ENCODE peak calls at places on chromosomes 3 and 15, in five cellular contexts. One of them, this sample, is unnamed.

GRCh38 chr15:83709813-83710212 is 55.9 kb downstream of the ADAMTSL3 start:
- DNase-seq in dorsolateral prefrontal cortex: no peak
- DNase-seq in fibroblast of villous mesenchyme: no peak
- DNase-seq in fibroblast of mammary gland: no peak
- DNase-seq in brain microvascular endothelial cell: no peak
- DNase-seq in this sample: no peak

GRCh38 chr15:63073497-63074172 is 31.1 kb downstream of the TPM1 start:
- DNase-seq in fibroblast of mammary gland: no peak
- DNase-seq in brain microvascular endothelial cell: peak; percentile 51
- DNase-seq in dorsolateral prefrontal cortex: no peak
- DNase-seq in fibroblast of villous mesenchyme: peak; percentile 39
- DNase-seq in this sample: no peak

GRCh38 chr3:167305340-167305739 is 74.8 kb downstream of the ZBBX start:
- DNase-seq in fibroblast of villous mesenchyme: no peak
- DNase-seq in brain microvascular endothelial cell: no peak
- DNase-seq in fibroblast of mammary gland: peak; percentile 3
- DNase-seq in dorsolateral prefrontal cortex: no peak
- DNase-seq in this sample: no peak

GRCh38 chr3:104952587-104952986 is 414.1 kb upstream of the ALCAM start:
- DNase-seq in brain microvascular endothelial cell: peak; percentile 85
- DNase-seq in dorsolateral prefrontal cortex: no peak
- DNase-seq in fibroblast of villous mesenchyme: peak; percentile 64
- DNase-seq in fibroblast of mammary gland: peak; percentile 89
- DNase-seq in this sample: peak; percentile 69

GRCh38 chr15:73190189-73190601 is 137.9 kb downstream of the NEO1 start:
- DNase-seq in fibroblast of villous mesenchyme: peak; percentile 61
- DNase-seq in fibroblast of mammary gland: peak; percentile 44
- DNase-seq in brain microvascular endothelial cell: no peak
- DNase-seq in dorsolateral prefrontal cortex: no peak
- DNase-seq in this sample: peak; percentile 65

GRCh38 chr3:120693439-120694172 is 11.6 kb upstream of the HGD start:
- DNase-seq in dorsolateral prefrontal cortex: no peak
- DNase-seq in fibroblast of mammary gland: peak; percentile 47
- DNase-seq in fibroblast of villous mesenchyme: peak; percentile 80
- DNase-seq in brain microvascular endothelial cell: no peak
- DNase-seq in this sample: peak; percentile 79

GRCh38 chr3:25895443-25895842 is 105.6 kb downstream of the OXSM start:
- DNase-seq in brain microvascular endothelial cell: peak; percentile 15
- DNase-seq in fibroblast of mammary gland: peak; percentile 47
- DNase-seq in dorsolateral prefrontal cortex: no peak
- DNase-seq in fibroblast of villous mesenchyme: no peak
- DNase-seq in this sample: peak; percentile 4

GRCh38 chr15:25464784-25465183 is 26.0 kb upstream of the UBE3A start:
- DNase-seq in fibroblast of mammary gland: no peak
- DNase-seq in brain microvascular endothelial cell: no peak
- DNase-seq in fibroblast of villous mesenchyme: no peak
- DNase-seq in dorsolateral prefrontal cortex: no peak
- DNase-seq in this sample: no peak

GRCh38 chr15:90221251-90221900 is 12.4 kb downstream of the CIB1 start:
- DNase-seq in fibroblast of villous mesenchyme: peak; percentile 89
- DNase-seq in brain microvascular endothelial cell: peak; percentile 71
- DNase-seq in fibroblast of mammary gland: peak; percentile 92
- DNase-seq in dorsolateral prefrontal cortex: peak; percentile 81
- DNase-seq in this sample: peak; percentile 93

GRCh38 chr15:94582368-94582767 is 351.0 kb downstream of the MCTP2 start:
- DNase-seq in fibroblast of mammary gland: no peak
- DNase-seq in fibroblast of villous mesenchyme: peak; percentile 3
- DNase-seq in brain microvascular endothelial cell: no peak
- DNase-seq in dorsolateral prefrontal cortex: no peak
- DNase-seq in this sample: peak; percentile 25

GRCh38 chr3:150094150-150094932 is 123.6 kb upstream of the PFN2 start:
- DNase-seq in fibroblast of mammary gland: peak; percentile 63
- DNase-seq in brain microvascular endothelial cell: peak; percentile 48
- DNase-seq in fibroblast of villous mesenchyme: peak; percentile 34
- DNase-seq in dorsolateral prefrontal cortex: no peak
- DNase-seq in this sample: no peak

GRCh38 chr15:95620934-95621579 is 709.4 kb upstream of the NR2F2 start:
- DNase-seq in fibroblast of mammary gland: peak; percentile 65
- DNase-seq in fibroblast of villous mesenchyme: peak; percentile 82
- DNase-seq in brain microvascular endothelial cell: no peak
- DNase-seq in dorsolateral prefrontal cortex: no peak
- DNase-seq in this sample: peak; percentile 72

GRCh38 chr3:127409421-127410136 is 121.7 kb upstream of the PRR20G start:
- DNase-seq in brain microvascular endothelial cell: no peak
- DNase-seq in fibroblast of mammary gland: no peak
- DNase-seq in fibroblast of villous mesenchyme: no peak
- DNase-seq in dorsolateral prefrontal cortex: peak; percentile 2
- DNase-seq in this sample: no peak

GRCh38 chr3:95172144-95172543 is 1109.3 kb downstream of the NSUN3 start:
- DNase-seq in fibroblast of villous mesenchyme: no peak
- DNase-seq in brain microvascular endothelial cell: no peak
- DNase-seq in dorsolateral prefrontal cortex: no peak
- DNase-seq in fibroblast of mammary gland: no peak
- DNase-seq in this sample: no peak

GRCh38 chr3:20773320-20773984 is 587.4 kb upstream of the SGO1 start:
- DNase-seq in brain microvascular endothelial cell: no peak
- DNase-seq in dorsolateral prefrontal cortex: no peak
- DNase-seq in fibroblast of villous mesenchyme: no peak
- DNase-seq in fibroblast of mammary gland: no peak
- DNase-seq in this sample: no peak

GRCh38 chr3:142088522-142088921 is 60.8 kb downstream of the TFDP2 start:
- DNase-seq in fibroblast of mammary gland: peak; percentile 11
- DNase-seq in brain microvascular endothelial cell: no peak
- DNase-seq in dorsolateral prefrontal cortex: no peak
- DNase-seq in fibroblast of villous mesenchyme: no peak
- DNase-seq in this sample: peak; percentile 36

GRCh38 chr3:178833696-178834095 is 237.9 kb downstream of the ZMAT3 start:
- DNase-seq in brain microvascular endothelial cell: no peak
- DNase-seq in fibroblast of mammary gland: no peak
- DNase-seq in fibroblast of villous mesenchyme: no peak
- DNase-seq in dorsolateral prefrontal cortex: no peak
- DNase-seq in this sample: no peak

GRCh38 chr3:15858547-15859506 is 61.0 kb upstream of the ANKRD28 start:
- DNase-seq in fibroblast of villous mesenchyme: peak; percentile 6
- DNase-seq in dorsolateral prefrontal cortex: no peak
- DNase-seq in brain microvascular endothelial cell: no peak
- DNase-seq in fibroblast of mammary gland: peak; percentile 7
- DNase-seq in this sample: no peak

GRCh38 chr15:71218272-71218805 is 103.1 kb downstream of the THSD4 start:
- DNase-seq in dorsolateral prefrontal cortex: no peak
- DNase-seq in fibroblast of mammary gland: no peak
- DNase-seq in fibroblast of villous mesenchyme: no peak
- DNase-seq in brain microvascular endothelial cell: no peak
- DNase-seq in this sample: no peak

GRCh38 chr15:34708422-34708821 is 46.4 kb downstream of the GJD2 start:
- DNase-seq in fibroblast of villous mesenchyme: peak; percentile 65
- DNase-seq in dorsolateral prefrontal cortex: peak; percentile 39
- DNase-seq in brain microvascular endothelial cell: peak; percentile 20
- DNase-seq in fibroblast of mammary gland: peak; percentile 68
- DNase-seq in this sample: peak; percentile 65

GRCh38 chr3:54982807-54983206 is 54.9 kb upstream of the LRTM1 start:
- DNase-seq in dorsolateral prefrontal cortex: no peak
- DNase-seq in fibroblast of mammary gland: no peak
- DNase-seq in brain microvascular endothelial cell: no peak
- DNase-seq in fibroblast of villous mesenchyme: no peak
- DNase-seq in this sample: no peak

GRCh38 chr3:9690451-9691450 is 12.9 kb upstream of the CPNE9 start:
- DNase-seq in fibroblast of villous mesenchyme: peak; percentile 34
- DNase-seq in fibroblast of mammary gland: no peak
- DNase-seq in brain microvascular endothelial cell: peak; percentile 46
- DNase-seq in dorsolateral prefrontal cortex: no peak
- DNase-seq in this sample: peak; percentile 50

GRCh38 chr3:9692416-9692815 is 11.2 kb upstream of the CPNE9 start:
- DNase-seq in fibroblast of mammary gland: no peak
- DNase-seq in dorsolateral prefrontal cortex: no peak
- DNase-seq in brain microvascular endothelial cell: no peak
- DNase-seq in fibroblast of villous mesenchyme: no peak
- DNase-seq in this sample: no peak

GRCh38 chr3:9688961-9689360 is 14.7 kb upstream of the CPNE9 start:
- DNase-seq in fibroblast of villous mesenchyme: no peak
- DNase-seq in dorsolateral prefrontal cortex: no peak
- DNase-seq in brain microvascular endothelial cell: no peak
- DNase-seq in fibroblast of mammary gland: no peak
- DNase-seq in this sample: no peak

GRCh38 chr3:9689757-9690156 is 13.9 kb upstream of the CPNE9 start:
- DNase-seq in fibroblast of mammary gland: no peak
- DNase-seq in brain microvascular endothelial cell: no peak
- DNase-seq in fibroblast of villous mesenchyme: no peak
- DNase-seq in dorsolateral prefrontal cortex: no peak
- DNase-seq in this sample: no peak

GRCh38 chr3:9691636-9692035 is 12.0 kb upstream of the CPNE9 start:
- DNase-seq in fibroblast of villous mesenchyme: no peak
- DNase-seq in brain microvascular endothelial cell: no peak
- DNase-seq in dorsolateral prefrontal cortex: no peak
- DNase-seq in fibroblast of mammary gland: no peak
- DNase-seq in this sample: no peak
- H3K4me3 ChIP-seq in fibroblast of villous mesenchyme: no peak overlapping the region
- H3K4me3 ChIP-seq in brain microvascular endothelial cell: no peak overlapping the region
- H3K4me3 ChIP-seq in dorsolateral prefrontal cortex: no peak overlapping the region
- H3K4me3 ChIP-seq in fibroblast of mammary gland: no peak overlapping the region
- H3K4me3 ChIP-seq in this sample: no peak overlapping the region

GRCh38 chr3:72665701-72666443 is 182.4 kb downstream of the SHQ1 start:
- DNase-seq in fibroblast of villous mesenchyme: peak; percentile 38
- DNase-seq in fibroblast of mammary gland: peak; percentile 32
- DNase-seq in dorsolateral prefrontal cortex: no peak
- DNase-seq in brain microvascular endothelial cell: peak; percentile 41
- DNase-seq in this sample: peak; percentile 39
- TF ChIP-seq CTCF in fibroblast of villous mesenchyme: peak; percentile 65
- TF ChIP-seq CTCF in fibroblast of mammary gland: peak; percentile 51
- TF ChIP-seq CTCF in dorsolateral prefrontal cortex: peak; percentile 62
- TF ChIP-seq CTCF in brain microvascular endothelial cell: peak; percentile 69
- TF ChIP-seq CTCF in this sample: peak; percentile 49

DNA sequence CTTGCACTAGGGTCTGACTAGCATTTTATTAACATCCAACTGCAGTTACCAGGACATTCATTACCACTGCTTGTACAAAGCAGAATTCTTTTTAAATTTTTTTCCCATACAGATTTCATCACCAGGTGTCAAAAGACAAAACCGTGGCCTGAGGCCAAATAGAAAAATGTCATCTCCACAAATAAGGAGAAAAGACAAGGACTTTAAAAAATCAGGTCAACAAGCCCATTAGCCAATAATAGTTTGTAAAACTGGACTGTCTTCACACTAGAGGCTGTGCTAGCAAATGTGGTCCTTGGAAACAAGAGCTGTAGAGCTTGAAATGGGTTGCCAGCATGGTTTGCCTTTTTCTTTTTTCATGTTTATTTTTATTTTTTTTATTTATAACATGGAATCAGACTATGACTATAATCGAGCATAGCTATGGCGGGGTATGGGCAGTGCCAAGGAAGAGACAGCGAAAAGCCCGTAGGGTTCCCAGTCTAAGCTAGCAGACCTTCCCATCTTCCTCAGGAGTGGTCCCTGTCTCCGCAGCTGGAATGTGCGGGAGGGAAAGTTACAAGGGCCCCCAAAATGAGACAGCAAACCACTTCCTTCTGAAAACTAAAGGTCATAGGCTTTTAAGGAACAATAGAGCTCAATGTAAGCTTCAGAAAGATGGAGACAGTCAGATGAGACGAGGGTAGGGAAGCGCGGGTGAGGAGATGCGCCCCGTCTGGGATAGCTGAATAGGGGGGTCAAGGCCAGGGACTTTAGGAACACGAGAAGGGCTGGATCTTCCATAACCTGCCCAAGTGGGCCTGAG is 1.5 kb downstream of the PTPN9 start:
- DNase-seq in dorsolateral prefrontal cortex: no peak
- DNase-seq in fibroblast of mammary gland: no peak
- DNase-seq in fibroblast of villous mesenchyme: peak; percentile 55
- DNase-seq in brain microvascular endothelial cell: no peak
- DNase-seq in this sample: peak; percentile 49
- H3K4me3 ChIP-seq in dorsolateral prefrontal cortex: peak overlapping the region; percentile 81
- H3K4me3 ChIP-seq in fibroblast of mammary gland: peak overlapping the region; percentile 89
- H3K4me3 ChIP-seq in fibroblast of villous mesenchyme: peak overlapping the region; percentile 85
- H3K4me3 ChIP-seq in brain microvascular endothelial cell: peak overlapping the region; percentile 82
- H3K4me3 ChIP-seq in this sample: peak overlapping the region; percentile 74

GRCh38 chr15:32656091-32656860 is 14.8 kb downstream of the SCG5 start:
- DNase-seq in dorsolateral prefrontal cortex: no peak
- DNase-seq in fibroblast of mammary gland: no peak
- DNase-seq in fibroblast of villous mesenchyme: peak; percentile 80
- DNase-seq in brain microvascular endothelial cell: no peak
- DNase-seq in this sample: peak; percentile 36

GRCh38 chr15:32652178-32652577 is 10.7 kb downstream of the SCG5 start:
- DNase-seq in fibroblast of villous mesenchyme: no peak
- DNase-seq in dorsolateral prefrontal cortex: no peak
- DNase-seq in brain microvascular endothelial cell: no peak
- DNase-seq in fibroblast of mammary gland: no peak
- DNase-seq in this sample: no peak

GRCh38 chr15:32659340-32659831 is 17.9 kb downstream of the SCG5 start:
- DNase-seq in fibroblast of villous mesenchyme: no peak
- DNase-seq in dorsolateral prefrontal cortex: no peak
- DNase-seq in fibroblast of mammary gland: peak; percentile 78
- DNase-seq in brain microvascular endothelial cell: peak; percentile 62
- DNase-seq in this sample: no peak

GRCh38 chr15:32657941-32658340 is 16.4 kb downstream of the SCG5 start:
- DNase-seq in brain microvascular endothelial cell: no peak
- DNase-seq in fibroblast of villous mesenchyme: no peak
- DNase-seq in fibroblast of mammary gland: no peak
- DNase-seq in dorsolateral prefrontal cortex: no peak
- DNase-seq in this sample: no peak

GRCh38 chr15:32657198-32657886 is 15.8 kb downstream of the SCG5 start:
- DNase-seq in fibroblast of villous mesenchyme: no peak
- DNase-seq in dorsolateral prefrontal cortex: no peak
- DNase-seq in fibroblast of mammary gland: peak; percentile 25
- DNase-seq in brain microvascular endothelial cell: peak; percentile 22
- DNase-seq in this sample: no peak
- TF ChIP-seq CTCF in fibroblast of villous mesenchyme: peak; percentile 4
- TF ChIP-seq CTCF in dorsolateral prefrontal cortex: no peak
- TF ChIP-seq CTCF in fibroblast of mammary gland: peak; percentile 27
- TF ChIP-seq CTCF in brain microvascular endothelial cell: peak; percentile 63
- TF ChIP-seq CTCF in this sample: no peak

DNA sequence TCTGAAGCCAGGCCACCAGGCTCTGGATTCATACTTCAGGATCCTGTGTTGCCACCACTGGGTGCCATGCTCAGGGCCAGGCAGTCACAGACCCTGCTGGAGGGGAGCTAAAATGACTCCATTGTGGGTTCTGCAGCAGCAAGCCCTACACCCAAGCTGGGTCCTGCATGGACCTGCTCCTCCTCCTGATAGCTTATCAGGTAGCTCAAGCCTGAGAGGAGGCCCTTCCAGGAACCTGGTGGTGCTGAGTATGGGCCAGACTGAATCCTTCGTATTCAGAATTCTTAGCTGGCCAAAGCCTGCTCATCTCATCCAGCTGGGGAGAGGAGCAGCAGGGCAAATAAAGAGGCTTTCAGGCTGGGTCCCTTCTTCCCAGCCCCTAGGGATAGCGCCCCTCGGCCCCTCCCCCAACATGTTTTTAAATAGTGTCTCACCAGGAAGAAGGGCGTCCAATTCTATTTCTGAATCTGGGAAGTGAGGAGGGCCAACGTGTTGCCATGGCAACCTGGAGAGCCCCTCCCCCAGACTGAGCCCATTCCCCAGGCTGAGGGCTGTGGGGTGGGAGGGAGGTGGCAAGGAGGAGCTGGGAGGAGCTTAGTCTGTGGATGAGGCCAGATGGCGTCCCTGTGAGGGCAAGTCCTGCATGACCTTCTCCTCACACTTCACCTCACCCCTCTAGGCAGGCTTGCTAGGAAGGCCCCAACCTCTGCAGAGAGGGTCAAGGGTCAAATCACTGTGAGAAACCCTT is 11.0 kb upstream of the CAMKV start:
- DNase-seq in fibroblast of villous mesenchyme: no peak
- DNase-seq in fibroblast of mammary gland: no peak
- DNase-seq in dorsolateral prefrontal cortex: no peak
- DNase-seq in brain microvascular endothelial cell: no peak
- DNase-seq in this sample: no peak
- H3K4me3 ChIP-seq in fibroblast of villous mesenchyme: no peak overlapping the region
- H3K4me3 ChIP-seq in fibroblast of mammary gland: no peak overlapping the region
- H3K4me3 ChIP-seq in dorsolateral prefrontal cortex: no peak overlapping the region
- H3K4me3 ChIP-seq in brain microvascular endothelial cell: no peak overlapping the region
- H3K4me3 ChIP-seq in this sample: no peak overlapping the region